ENCODE peak calls at places on chromosomes 4 and X, in eight cellular contexts. E is stomach, J is A549, X is K562, Z is ovary, G is sigmoid colon, N is upper lobe of left lung, T is GM12878. O is an unnamed sample.

GRCh38 chr4:138677651-138678202 is 337.9 kb upstream of the NOCT start:
- DNase-seq in N (no peak), J (no peak), X (no peak), E (no peak), Z (no peak), T (no peak), G (no peak), O (no peak)

GRCh38 chr4:169015237-169015636 is 5.2 kb upstream of the CBR4 start:
- DNase-seq in G (no peak), T (no peak), X (no peak), J (no peak), Z (peak), N (no peak), E (peak), O (no peak)

GRCh38 chrX:115428011-115428410 is 133.0 kb upstream of the PLS3 start:
- DNase-seq in N (no peak), G (no peak), T (no peak), X (no peak), Z (no peak), E (no peak), J (no peak), O (no peak)

GRCh38 chrX:21375795-21376069 is 1.5 kb downstream of the CNKSR2 start:
- DNase-seq in X (no peak), N (no peak), Z (no peak), T (no peak), J (peak), G (no peak), E (no peak), O (no peak)

GRCh38 chrX:54748626-54749025 is 49.4 kb downstream of the ITIH6 start:
- DNase-seq in G (no peak), E (no peak), X (peak), J (no peak), Z (no peak), N (no peak), T (no peak), O (no peak)

GRCh38 chr4:88040707-88041106 is 33.3 kb downstream of the PKD2 start:
- DNase-seq in G (no peak), X (no peak), J (no peak), T (no peak), E (no peak), Z (no peak), N (no peak), O (no peak)

GRCh38 chr4:57075353-57075752 is 34.8 kb downstream of the IGFBP7 start:
- DNase-seq in T (no peak), X (no peak), J (no peak), G (no peak), E (no peak), N (no peak), Z (no peak), O (no peak)

GRCh38 chrX:6004529-6004928 is 224.1 kb downstream of the NLGN4X start:
- DNase-seq in N (no peak), T (no peak), E (no peak), Z (no peak), J (no peak), G (no peak), X (no peak), O (no peak)

GRCh38 chr4:127533028-127533700 is 99.6 kb upstream of the INTU start:
- DNase-seq in G (peak), J (no peak), N (peak), T (no peak), E (peak), X (peak), Z (peak), O (no peak)

GRCh38 chr4:78481180-78481579 is 70.4 kb upstream of the ANXA3 start:
- DNase-seq in J (no peak), X (no peak), Z (no peak), T (no peak), G (no peak), E (no peak), N (no peak), O (no peak)

GRCh38 chr4:77651820-77652219 is 46.2 kb downstream of the CXCL13 start:
- DNase-seq in T (no peak), N (no peak), G (no peak), J (no peak), X (no peak), Z (no peak), E (no peak), O (no peak)

DNA sequence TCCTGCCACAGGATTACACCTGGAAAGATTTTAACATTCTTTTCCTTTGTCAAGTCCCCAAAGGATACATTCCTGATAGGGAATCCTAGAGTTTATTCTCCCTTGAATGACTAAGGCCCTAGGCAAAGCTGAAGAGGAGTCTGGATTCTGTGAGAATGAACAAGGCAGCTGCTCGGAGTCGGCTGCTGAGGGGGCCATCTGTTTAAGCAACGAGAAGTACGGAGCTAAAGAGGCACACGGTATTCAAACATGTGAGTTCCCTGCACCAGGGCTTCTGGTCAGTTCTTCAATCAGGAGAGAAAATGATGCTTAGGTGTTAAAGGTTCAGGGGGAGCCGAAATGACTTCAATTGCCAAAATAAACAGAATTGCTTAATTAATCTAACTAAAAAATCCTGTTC is 97.6 kb downstream of the MGST2 start:
- DNase-seq in X (no peak), J (no peak), T (no peak), G (no peak), N (no peak), E (no peak), Z (no peak), O (no peak)
- TF ChIP-seq EP300 in X (no peak), J (no peak), T (no peak), G (no peak), N (no peak), E (no peak), Z (no peak), O (no peak)

GRCh38 chr4:84562156-84562555 is 20.8 kb upstream of the CDS1 start:
- DNase-seq in N (no peak), E (no peak), X (no peak), J (no peak), Z (no peak), T (no peak), G (no peak), O (no peak)
- TF ChIP-seq EP300 in N (no peak), E (no peak), X (no peak), J (no peak), Z (no peak), T (no peak), G (no peak), O (no peak)

GRCh38 chr4:27974339-27974738 is 1113.7 kb downstream of the STIM2 start:
- DNase-seq in E (no peak), N (no peak), J (no peak), T (no peak), Z (no peak), G (no peak), X (no peak), O (no peak)

DNA sequence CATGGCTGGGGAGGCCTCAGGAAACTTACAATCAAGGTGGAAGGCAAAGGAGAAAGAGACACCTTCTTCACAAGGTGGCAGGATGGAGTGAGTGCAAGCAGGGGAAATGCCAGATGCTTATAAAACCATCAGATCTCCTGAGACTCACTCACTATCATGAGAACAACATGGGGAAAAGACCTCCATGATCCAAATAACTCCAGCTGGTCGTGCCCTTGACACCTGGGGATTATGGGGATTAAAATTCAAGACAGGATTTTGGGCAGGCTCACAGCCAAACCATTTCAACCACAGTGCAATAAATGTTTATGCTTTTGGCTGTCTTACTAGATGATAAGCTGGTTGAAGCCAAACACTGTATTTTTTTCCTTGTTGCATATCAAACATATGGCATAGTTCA is 1112.4 kb downstream of the STIM2 start:
- DNase-seq in E (no peak), N (no peak), T (no peak), J (no peak), X (no peak), G (no peak), Z (no peak), O (no peak)
- TF ChIP-seq EP300 in E (no peak), N (no peak), T (no peak), J (no peak), X (no peak), G (no peak), Z (no peak), O (no peak)

DNA sequence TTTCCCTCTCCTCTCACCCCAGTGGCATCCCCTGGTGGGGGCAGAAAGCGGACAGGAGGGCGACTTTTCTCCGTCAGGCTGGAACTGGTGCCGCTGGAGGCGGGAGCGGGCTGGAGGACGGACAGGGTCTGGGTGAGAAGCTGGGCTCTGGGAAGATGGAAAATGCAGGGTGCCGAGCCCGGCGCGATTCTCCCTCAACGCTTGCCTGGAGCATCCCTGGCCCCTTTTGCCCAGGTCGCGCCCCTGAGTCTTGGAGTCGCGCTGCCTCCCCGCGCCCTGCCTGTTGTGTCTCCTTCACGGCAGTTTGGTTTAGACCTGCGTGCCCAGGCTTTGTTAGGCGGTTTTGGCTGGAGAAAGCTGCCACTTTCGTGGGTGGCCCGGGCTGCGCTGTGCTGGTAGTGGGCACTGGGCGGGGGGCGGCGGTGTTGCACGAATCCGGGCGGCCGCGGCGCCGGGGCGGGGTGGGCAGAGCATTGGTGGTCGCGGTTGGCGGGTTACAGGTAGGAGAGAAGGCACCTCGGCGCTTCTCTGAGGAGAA is 2.0 kb downstream of the ADGRL3 start:
- DNase-seq in N (no peak), E (no peak), X (no peak), T (no peak), G (peak), J (no peak), Z (no peak), O (no peak)
- TF ChIP-seq EP300 in N (no peak), E (no peak), X (no peak), T (no peak), G (no peak), J (no peak), Z (no peak), O (no peak)

DNA sequence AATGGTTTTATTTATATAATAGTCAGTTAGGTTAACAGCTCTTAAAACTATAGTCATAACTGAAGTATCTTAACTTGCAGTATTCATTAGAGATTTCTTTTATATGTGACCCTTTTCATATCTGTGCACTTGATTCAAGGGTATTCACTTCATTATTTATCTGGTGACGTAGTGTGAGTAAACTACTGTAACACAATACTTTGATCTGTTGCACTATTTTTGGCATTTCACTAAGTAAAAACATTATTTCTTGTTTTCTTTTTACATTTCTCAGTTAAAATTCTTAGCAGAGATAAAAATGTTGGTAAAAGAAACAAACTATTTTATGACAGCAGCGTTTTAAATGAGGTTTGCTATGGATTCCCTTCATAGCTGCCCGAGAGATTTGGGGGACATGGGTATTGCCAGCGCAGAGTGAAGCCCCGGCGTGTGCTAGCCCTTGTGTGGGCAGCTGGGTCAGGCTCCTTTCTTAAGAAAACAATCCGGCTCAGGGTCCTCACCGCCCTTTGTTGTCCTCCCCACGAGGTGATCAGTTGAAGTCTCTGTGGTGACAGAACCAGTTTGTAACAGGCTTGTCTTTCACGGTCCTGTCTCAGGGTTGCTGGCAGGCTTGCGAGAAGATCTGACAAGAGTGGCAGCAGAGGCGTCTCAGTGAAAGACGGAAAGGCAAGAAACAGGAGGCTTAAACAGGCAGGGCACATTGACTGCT is 293.4 kb downstream of the BMPR1B start:
- DNase-seq in X (no peak), T (no peak), N (no peak), J (peak), G (no peak), E (no peak), Z (no peak), O (no peak)
- TF ChIP-seq EP300 in X (no peak), T (no peak), N (no peak), J (no peak), G (no peak), E (no peak), Z (no peak), O (no peak)

GRCh38 chrX:53319614-53320542 is 38.5 kb upstream of the IQSEC2 start:
- DNase-seq in E (no peak), Z (no peak), J (no peak), N (no peak), T (no peak), X (no peak), G (no peak), O (no peak)
- TF ChIP-seq EP300 in E (no peak), Z (no peak), J (no peak), N (no peak), T (no peak), X (no peak), G (no peak), O (no peak)

DNA sequence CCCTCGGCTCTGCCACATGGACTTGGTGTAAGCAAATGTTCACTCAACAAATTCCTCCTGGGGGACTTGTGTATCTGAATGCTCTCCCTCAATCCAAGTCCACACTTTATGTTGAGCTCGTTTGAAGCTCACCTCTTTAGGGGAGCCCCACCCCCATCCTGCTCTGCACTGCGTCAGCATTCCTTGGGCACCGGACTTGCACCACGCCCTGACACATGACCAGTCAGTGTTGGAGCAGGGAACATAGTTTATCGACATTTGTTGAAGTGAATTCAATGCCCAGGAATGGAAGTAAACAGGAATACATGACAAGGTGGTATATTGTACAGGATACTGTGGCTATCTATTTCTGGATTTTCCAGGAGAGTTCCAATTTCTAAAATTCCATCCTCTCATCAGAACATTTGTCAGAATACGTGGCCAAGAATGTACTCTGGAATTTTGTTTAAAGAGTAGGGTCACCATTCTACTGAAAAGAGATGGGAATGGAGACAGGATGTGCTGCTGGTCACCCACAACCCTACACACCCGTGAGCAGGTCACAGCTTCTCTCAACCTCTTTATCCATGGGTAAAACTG is 59.9 kb upstream of the LNX1 start:
- DNase-seq in X (no peak), J (no peak), Z (no peak), T (no peak), E (peak), G (no peak), N (peak), O (no peak)
- TF ChIP-seq EP300 in X (no peak), J (no peak), Z (no peak), T (no peak), E (no peak), G (no peak), N (peak), O (no peak)

GRCh38 chrX:41238543-41238942 is 95.4 kb upstream of the DDX3X start:
- DNase-seq in G (no peak), N (no peak), T (no peak), X (peak), E (no peak), J (peak), Z (no peak), O (no peak)
- TF ChIP-seq EP300 in G (no peak), N (no peak), T (no peak), X (no peak), E (no peak), J (no peak), Z (no peak), O (no peak)

DNA sequence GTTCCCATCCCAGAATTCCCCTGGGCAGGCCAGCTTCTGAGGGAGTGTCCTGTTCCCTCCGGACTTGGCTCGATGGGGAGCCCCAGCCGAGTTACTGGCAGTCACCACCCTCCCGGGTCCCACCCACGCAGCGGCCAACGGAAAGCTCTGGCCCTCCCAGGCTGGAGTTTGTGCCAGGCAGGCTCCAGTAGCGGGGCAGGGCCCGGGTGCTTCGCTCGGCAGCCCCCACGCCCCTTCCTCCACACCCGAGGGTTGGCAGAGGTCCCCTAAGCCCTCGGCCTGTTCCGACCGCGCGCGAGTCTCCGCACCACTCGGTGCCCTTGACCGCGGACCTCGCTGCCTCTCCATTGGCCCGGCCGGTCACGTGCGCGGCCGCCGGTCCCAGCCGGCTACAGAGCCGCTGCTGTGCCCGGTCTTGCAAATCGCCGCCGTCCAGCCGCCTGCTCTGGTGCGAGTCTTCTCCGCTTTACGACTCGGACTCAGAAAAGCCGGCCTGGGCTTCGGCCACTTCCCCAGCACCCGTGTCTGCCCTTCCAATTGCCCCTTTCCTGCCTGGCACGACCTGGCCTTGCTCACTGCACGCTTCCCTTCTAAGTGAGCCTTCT is 20.8 kb upstream of the MTM1 start:
- DNase-seq in G (peak), T (no peak), X (peak), E (peak), N (peak), Z (peak), J (peak), O (peak)
- TF ChIP-seq EP300 in G (no peak), T (no peak), X (no peak), E (peak), N (peak), Z (no peak), J (no peak), O (no peak)

GRCh38 chr4:4603592-4603991 is 61.7 kb upstream of the STX18 start:
- DNase-seq in E (no peak), X (no peak), J (no peak), T (no peak), G (no peak), Z (no peak), N (no peak), O (no peak)
- TF ChIP-seq EP300 in E (no peak), X (no peak), J (no peak), T (no peak), G (no peak), Z (no peak), N (no peak), O (no peak)

O was measured in suprapubic skin.